ENCODE peak calls at places on chromosomes 3 and 15, in eight cellular contexts. J is heart left ventricle; E is CD8-positive, alpha-beta T cell; Q is right lobe of liver; M is GM23338; G is A549; R is CD4-positive, CD25-positive, alpha-beta regulatory T cell; F is thoracic aorta. W is an unnamed sample.
A peak's percentile ranks its signal among the peaks of the same experiment; 100 is the strongest.

GRCh38 chr3:79871656-79872055 is 103.9 kb upstream of the ROBO1 start:
- DNase-seq in E (no peak), M (no peak), J (no peak), Q (no peak), F (no peak), G (no peak), R (no peak), W (no peak)

GRCh38 chr3:176120507-176120906 is 1076.8 kb downstream of the TBL1XR1 start:
- DNase-seq in G (no peak), M (no peak), J (no peak), E (no peak), Q (no peak), R (no peak), F (no peak), W (no peak)

GRCh38 chr3:139588450-139588849 is 48.9 kb upstream of the RBP1 start:
- DNase-seq in J (no peak), R (no peak), E (no peak), M (peak; percentile 86), G (no peak), F (no peak), Q (no peak), W (no peak)

GRCh38 chr3:105399062-105399461 is 32.4 kb downstream of the ALCAM start:
- DNase-seq in Q (no peak), F (no peak), R (no peak), J (no peak), M (no peak), G (no peak), E (no peak), W (no peak)

GRCh38 chr15:66169625-66170024 is 83.9 kb downstream of the MEGF11 start:
- DNase-seq in G (no peak), F (no peak), J (no peak), R (no peak), E (no peak), Q (no peak), M (no peak), W (peak; percentile 62)

GRCh38 chr15:48477795-48478360 is 146.6 kb downstream of the DUT start:
- DNase-seq in Q (no peak), J (no peak), M (no peak), R (no peak), E (no peak), F (no peak), G (no peak), W (no peak)

GRCh38 chr3:80559701-80560100 is 791.9 kb upstream of the ROBO1 start:
- DNase-seq in E (no peak), R (no peak), G (no peak), Q (no peak), F (no peak), J (no peak), M (peak; percentile 9), W (no peak)

GRCh38 chr15:66389098-66389858 is 2.6 kb downstream of the MAP2K1 start:
- DNase-seq in F (no peak), Q (no peak), J (no peak), R (peak; percentile 39), M (no peak), E (no peak), G (no peak), W (no peak)

GRCh38 chr3:31242561-31242960 is 290.2 kb upstream of the STT3B start:
- DNase-seq in Q (no peak), M (no peak), J (no peak), R (no peak), F (no peak), E (no peak), G (no peak), W (no peak)

DNA sequence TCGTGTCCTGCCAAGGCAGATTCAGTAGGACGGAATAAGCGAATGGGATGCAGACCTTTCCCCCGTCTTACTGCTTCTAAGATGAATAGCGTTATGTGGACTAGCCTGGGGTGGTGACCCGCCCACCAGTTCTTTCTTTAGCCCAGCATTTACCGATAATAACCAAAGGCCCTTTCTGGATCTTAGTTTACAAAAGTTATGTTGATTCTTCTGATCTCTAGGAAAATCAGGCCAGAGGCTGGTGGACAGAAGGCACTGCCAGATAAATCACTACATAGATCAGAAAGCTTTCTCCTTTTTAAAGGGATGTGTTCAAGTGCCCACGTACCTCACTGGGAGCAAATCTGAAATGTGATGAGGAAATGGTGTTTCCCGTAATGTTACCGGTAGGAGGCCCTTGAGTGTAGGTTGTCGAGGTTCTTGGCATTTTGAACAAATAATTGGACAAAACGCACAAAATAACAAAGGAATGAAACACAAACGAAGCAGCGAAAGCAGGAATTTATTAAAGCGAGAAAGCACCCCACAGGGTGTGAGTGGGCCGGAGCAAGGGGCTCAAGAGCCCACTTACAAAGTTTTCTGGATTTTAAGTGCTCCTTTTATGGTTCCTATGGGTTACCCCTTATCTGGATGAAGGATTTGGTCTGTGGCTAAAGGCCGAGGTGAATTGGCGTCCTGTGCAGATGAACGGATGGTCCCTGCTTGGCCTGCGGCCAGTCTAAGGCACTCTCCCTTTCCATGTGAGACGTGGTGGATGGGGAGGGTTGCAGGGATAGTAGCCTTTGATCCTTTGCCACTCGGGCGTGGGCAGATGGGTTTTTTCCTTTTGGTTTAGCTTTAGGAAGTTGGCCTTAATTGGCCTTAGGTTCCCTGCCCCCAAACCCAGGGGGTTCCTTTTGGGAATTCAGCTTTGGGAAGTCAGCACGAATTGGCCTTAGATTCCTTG is 977 bp downstream of the SNX1 start:
- DNase-seq in R (peak; percentile 49), J (no peak), F (no peak), Q (peak; percentile 43), E (no peak), M (peak; percentile 40), G (peak; percentile 57), W (no peak)
- H3K4me1 ChIP-seq in R (peaks cover 74% of the 10 kb centered on the region), J (peaks cover 8% of the 10 kb centered on the region), F (peaks cover 63% of the 10 kb centered on the region), Q (peaks cover 34% of the 10 kb centered on the region), E (peaks cover 47% of the 10 kb centered on the region), M (peaks cover 27% of the 10 kb centered on the region), G (peaks cover 43% of the 10 kb centered on the region), W (peaks cover 18% of the 10 kb centered on the region)

DNA sequence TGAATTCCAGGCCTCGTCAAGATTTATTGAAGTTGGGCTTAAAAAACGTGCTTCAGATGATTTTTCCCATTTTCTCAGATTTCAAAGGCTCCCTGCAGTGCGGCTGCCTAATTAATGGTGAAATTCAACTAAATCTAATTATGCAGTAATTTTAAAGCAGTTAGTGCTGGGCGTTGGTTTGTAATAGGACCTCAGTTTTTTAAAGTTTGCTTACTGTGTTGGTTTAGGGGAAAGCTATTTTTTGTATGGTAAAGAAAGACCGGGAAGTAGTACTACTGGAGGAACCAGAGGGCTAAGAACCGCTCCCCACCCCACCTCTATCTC is 11.6 kb downstream of the NR2F2 start:
- DNase-seq in F (no peak), J (no peak), E (no peak), R (no peak), G (no peak), M (no peak), Q (no peak), W (no peak)
- H3K4me3 ChIP-seq in F (peak overlapping the region; percentile 74), J (peak overlapping the region; percentile 64), E (no peak overlapping the region), R (no peak overlapping the region), G (no peak overlapping the region), M (peak overlapping the region; percentile 76), Q (peak overlapping the region; percentile 68), W (peak overlapping the region; percentile 17)

GRCh38 chr3:55813268-55814097 is 326.4 kb upstream of the WNT5A start:
- DNase-seq in M (no peak), Q (no peak), R (no peak), E (no peak), J (no peak), F (no peak), G (no peak), W (no peak)
- H3K27ac ChIP-seq in M (no peak overlapping the region), Q (no peak overlapping the region), R (no peak overlapping the region), E (no peak overlapping the region), J (no peak overlapping the region), F (no peak overlapping the region), G (no peak overlapping the region), W (no peak overlapping the region)

GRCh38 chr15:35871812-35872211 is 325.8 kb upstream of the DPH6 start:
- DNase-seq in G (no peak), Q (no peak), J (no peak), E (no peak), F (no peak), M (no peak), R (no peak), W (no peak)

GRCh38 chr15:35872577-35872976 is 326.6 kb upstream of the DPH6 start:
- DNase-seq in R (no peak), Q (no peak), E (no peak), G (no peak), F (no peak), M (no peak), J (no peak), W (no peak)

GRCh38 chr15:35867371-35867770 is 321.4 kb upstream of the DPH6 start:
- DNase-seq in R (no peak), M (no peak), J (no peak), E (no peak), G (no peak), F (no peak), Q (no peak), W (no peak)

GRCh38 chr15:35874260-35874905 is 328.4 kb upstream of the DPH6 start:
- DNase-seq in Q (no peak), G (peak; percentile 22), M (no peak), R (no peak), E (no peak), J (no peak), F (no peak), W (no peak)

DNA sequence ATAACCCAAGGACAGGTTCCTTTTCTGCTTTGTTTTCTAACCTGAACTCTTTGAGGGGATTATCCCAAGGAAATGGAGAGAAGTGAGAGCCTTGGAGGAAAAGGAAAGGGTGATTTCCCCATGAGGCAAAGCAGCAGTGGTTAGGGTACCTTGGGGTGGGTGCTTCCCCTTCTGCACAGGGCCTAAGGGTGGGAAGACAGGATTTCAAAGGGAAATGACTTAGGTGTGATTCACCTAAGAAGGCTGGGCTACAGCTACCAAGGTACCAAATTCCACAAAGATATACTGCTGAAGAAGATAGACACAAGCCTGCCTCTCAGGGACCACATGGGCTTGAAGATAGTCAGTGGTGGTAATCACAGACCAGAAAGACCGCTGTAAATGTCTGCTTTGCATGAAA is 325.3 kb upstream of the DPH6 start:
- DNase-seq in M (no peak), J (no peak), G (no peak), F (no peak), R (no peak), E (no peak), Q (no peak), W (no peak)
- H3K4me1 ChIP-seq in M (peaks cover 19% of the 10 kb centered on the region), J (no peaks in the 10 kb centered on the region), G (peaks cover 14% of the 10 kb centered on the region), F (peaks cover 21% of the 10 kb centered on the region), R (no peaks in the 10 kb centered on the region), E (no peaks in the 10 kb centered on the region), Q (no peaks in the 10 kb centered on the region), W (no peaks in the 10 kb centered on the region)

GRCh38 chr3:54999801-55000200 is 71.9 kb upstream of the LRTM1 start:
- DNase-seq in E (no peak), M (no peak), R (no peak), Q (no peak), G (no peak), J (no peak), F (no peak), W (no peak)
- H3K4me3 ChIP-seq in E (no peak overlapping the region), M (no peak overlapping the region), R (no peak overlapping the region), Q (no peak overlapping the region), G (no peak overlapping the region), J (no peak overlapping the region), F (no peak overlapping the region), W (no peak overlapping the region)

GRCh38 chr15:90686435-90687218 is 30.5 kb upstream of the BLM start:
- DNase-seq in E (peak; percentile 35), G (no peak), F (no peak), M (no peak), R (peak; percentile 93), Q (no peak), J (no peak), W (no peak)
- H3K27ac ChIP-seq in E (peak overlapping the region; percentile 20), G (no peak overlapping the region), F (no peak overlapping the region), M (no peak overlapping the region), R (peak overlapping the region; percentile 56), Q (no peak overlapping the region), J (no peak overlapping the region), W (no peak overlapping the region)

W was measured in kidney.